ENCODE peak calls at places on chromosomes 12 and 14, in five cellular contexts. One of them, this sample, is unnamed.
A peak's percentile ranks its signal among the peaks of the same experiment; 100 is the strongest.

GRCh38 chr14:104146651-104147345 is 8.4 kb downstream of the KIF26A start:
- DNase-seq in GM12878: no peak
- DNase-seq in suprapubic skin: peak; percentile 70
- DNase-seq in astrocyte: no peak
- DNase-seq in choroid plexus epithelial cell: no peak
- DNase-seq in this sample: no peak

GRCh38 chr12:97503073-97503472 is 40.5 kb downstream of the RMST start:
- DNase-seq in GM12878: no peak
- DNase-seq in suprapubic skin: no peak
- DNase-seq in astrocyte: no peak
- DNase-seq in choroid plexus epithelial cell: no peak
- DNase-seq in this sample: no peak

GRCh38 chr14:58332514-58332913 is 34.2 kb downstream of the ARID4A start:
- DNase-seq in GM12878: no peak
- DNase-seq in suprapubic skin: no peak
- DNase-seq in astrocyte: no peak
- DNase-seq in choroid plexus epithelial cell: no peak
- DNase-seq in this sample: no peak

GRCh38 chr14:97120204-97121120 is 323.3 kb downstream of the VRK1 start:
- DNase-seq in GM12878: peak; percentile 13
- DNase-seq in suprapubic skin: no peak
- DNase-seq in astrocyte: no peak
- DNase-seq in choroid plexus epithelial cell: no peak
- DNase-seq in this sample: no peak

GRCh38 chr12:132525011-132525832 is 35.3 kb downstream of the FBRSL1 start:
- DNase-seq in GM12878: no peak
- DNase-seq in suprapubic skin: no peak
- DNase-seq in astrocyte: no peak
- DNase-seq in choroid plexus epithelial cell: no peak
- DNase-seq in this sample: no peak

GRCh38 chr14:79166171-79166570 is 996.0 kb downstream of the NRXN3 start:
- DNase-seq in GM12878: no peak
- DNase-seq in suprapubic skin: no peak
- DNase-seq in astrocyte: no peak
- DNase-seq in choroid plexus epithelial cell: no peak
- DNase-seq in this sample: no peak

GRCh38 chr14:89004195-89004594 is 179.7 kb downstream of the TTC8 start:
- DNase-seq in GM12878: no peak
- DNase-seq in suprapubic skin: no peak
- DNase-seq in astrocyte: peak; percentile 39
- DNase-seq in choroid plexus epithelial cell: peak; percentile 66
- DNase-seq in this sample: no peak

GRCh38 chr12:9509464-9510166 is 98.1 kb downstream of the KLRB1 start:
- DNase-seq in GM12878: no peak
- DNase-seq in suprapubic skin: no peak
- DNase-seq in astrocyte: no peak
- DNase-seq in choroid plexus epithelial cell: peak; percentile 37
- DNase-seq in this sample: no peak

GRCh38 chr14:89288114-89288513 is 128.9 kb downstream of the FOXN3 start:
- DNase-seq in GM12878: no peak
- DNase-seq in suprapubic skin: no peak
- DNase-seq in astrocyte: no peak
- DNase-seq in choroid plexus epithelial cell: no peak
- DNase-seq in this sample: no peak

GRCh38 chr12:48827513-48828096 is 9.3 kb downstream of the CACNB3 start:
- DNase-seq in GM12878: no peak
- DNase-seq in suprapubic skin: no peak
- DNase-seq in astrocyte: no peak
- DNase-seq in choroid plexus epithelial cell: no peak
- DNase-seq in this sample: no peak

GRCh38 chr12:14716848-14717444 is 20.5 kb upstream of the GUCY2C start:
- DNase-seq in GM12878: no peak
- DNase-seq in suprapubic skin: no peak
- DNase-seq in astrocyte: peak; percentile 8
- DNase-seq in choroid plexus epithelial cell: peak; percentile 74
- DNase-seq in this sample: peak; percentile 15

GRCh38 chr12:121279507-121279915 is 17.0 kb downstream of the CAMKK2 start:
- DNase-seq in GM12878: no peak
- DNase-seq in suprapubic skin: no peak
- DNase-seq in astrocyte: no peak
- DNase-seq in choroid plexus epithelial cell: no peak
- DNase-seq in this sample: no peak

GRCh38 chr12:52042706-52043385 is 8.4 kb upstream of the NR4A1 start:
- DNase-seq in GM12878: no peak
- DNase-seq in suprapubic skin: no peak
- DNase-seq in astrocyte: no peak
- DNase-seq in choroid plexus epithelial cell: no peak
- DNase-seq in this sample: no peak

GRCh38 chr12:52041032-52041431 is 10.2 kb upstream of the NR4A1 start:
- DNase-seq in GM12878: no peak
- DNase-seq in suprapubic skin: no peak
- DNase-seq in astrocyte: no peak
- DNase-seq in choroid plexus epithelial cell: no peak
- DNase-seq in this sample: no peak

GRCh38 chr12:52044284-52044983 is 6.8 kb upstream of the NR4A1 start:
- DNase-seq in GM12878: no peak
- DNase-seq in suprapubic skin: peak; percentile 90
- DNase-seq in astrocyte: peak; percentile 91
- DNase-seq in choroid plexus epithelial cell: no peak
- DNase-seq in this sample: no peak

GRCh38 chr12:52043386-52044212 is 7.6 kb upstream of the NR4A1 start:
- DNase-seq in GM12878: no peak
- DNase-seq in suprapubic skin: no peak
- DNase-seq in astrocyte: peak; percentile 36
- DNase-seq in choroid plexus epithelial cell: no peak
- DNase-seq in this sample: no peak

GRCh38 chr12:52041695-52042123 is 9.5 kb upstream of the NR4A1 start:
- DNase-seq in GM12878: no peak
- DNase-seq in suprapubic skin: no peak
- DNase-seq in astrocyte: peak; percentile 27
- DNase-seq in choroid plexus epithelial cell: peak; percentile 53
- DNase-seq in this sample: no peak
- TF ChIP-seq CTCF in GM12878: peak; percentile 28
- TF ChIP-seq CTCF in suprapubic skin: no peak
- TF ChIP-seq CTCF in astrocyte: no peak
- TF ChIP-seq CTCF in choroid plexus epithelial cell: no peak
- TF ChIP-seq CTCF in this sample: no peak

DNA sequence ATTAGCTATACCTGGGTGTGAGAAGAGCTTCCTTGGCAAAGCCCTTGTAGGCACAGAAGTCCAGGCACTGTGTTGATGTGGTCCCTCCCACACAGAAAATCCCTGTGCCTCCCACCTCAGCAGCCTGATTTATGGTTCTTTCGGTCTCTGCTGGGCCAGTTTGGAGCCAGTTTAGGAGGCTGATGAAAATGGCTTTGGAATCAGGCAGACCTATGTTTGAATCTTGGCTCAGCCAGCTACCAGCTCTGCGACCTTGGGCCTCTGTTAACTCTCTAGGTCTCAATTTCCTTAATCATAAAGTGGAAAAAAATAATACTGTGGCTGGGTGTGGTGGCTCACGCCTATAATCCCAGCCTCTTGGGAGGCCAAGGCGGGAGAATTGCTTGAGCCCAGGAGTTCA is 9.6 kb upstream of the IFT81 start:
- DNase-seq in GM12878: no peak
- DNase-seq in suprapubic skin: no peak
- DNase-seq in astrocyte: no peak
- DNase-seq in choroid plexus epithelial cell: no peak
- DNase-seq in this sample: no peak
- H3K4me3 ChIP-seq in GM12878: no peak overlapping the region
- H3K4me3 ChIP-seq in suprapubic skin: no peak overlapping the region
- H3K4me3 ChIP-seq in astrocyte: no peak overlapping the region
- H3K4me3 ChIP-seq in choroid plexus epithelial cell: no peak overlapping the region
- H3K4me3 ChIP-seq in this sample: no peak overlapping the region

GRCh38 chr14:100670017-100670974 is 56.4 kb upstream of the DLK1 start:
- DNase-seq in GM12878: no peak
- DNase-seq in suprapubic skin: no peak
- DNase-seq in astrocyte: no peak
- DNase-seq in choroid plexus epithelial cell: no peak
- DNase-seq in this sample: no peak
- TF ChIP-seq CTCF in GM12878: no peak
- TF ChIP-seq CTCF in suprapubic skin: no peak
- TF ChIP-seq CTCF in astrocyte: no peak
- TF ChIP-seq CTCF in choroid plexus epithelial cell: peak; percentile 25
- TF ChIP-seq CTCF in this sample: no peak

GRCh38 chr14:101706509-101707284 is 54.8 kb upstream of the PPP2R5C start:
- DNase-seq in GM12878: no peak
- DNase-seq in suprapubic skin: no peak
- DNase-seq in astrocyte: no peak
- DNase-seq in choroid plexus epithelial cell: no peak
- DNase-seq in this sample: no peak
- H3K4me3 ChIP-seq in GM12878: no peak overlapping the region
- H3K4me3 ChIP-seq in suprapubic skin: no peak overlapping the region
- H3K4me3 ChIP-seq in astrocyte: no peak overlapping the region
- H3K4me3 ChIP-seq in choroid plexus epithelial cell: no peak overlapping the region
- H3K4me3 ChIP-seq in this sample: no peak overlapping the region

This sample was measured in HFF-Myc.